ENCODE peak calls at places on chromosomes 16 and 17, in six cellular contexts. P is neuronal stem cell, C is IMR-90, H is H1, S is trophoblast cell, U is H9. L is an unnamed sample.

GRCh38 chr16:69417537-69418199 is 6.8 kb upstream of the CYB5B start:
- DNase-seq in P (no peak), C (no peak), H (no peak), S (no peak), U (peak; percentile 79), L (peak; percentile 96)

GRCh38 chr17:17161759-17162158 is 44.4 kb downstream of the PLD6 start:
- DNase-seq in P (no peak), C (no peak), H (no peak), S (no peak), U (no peak), L (no peak)

GRCh38 chr16:8677481-8677880 is 3.1 kb downstream of the ABAT start:
- DNase-seq in P (no peak), C (no peak), H (no peak), S (peak; percentile 37), U (no peak), L (no peak)

GRCh38 chr16:25823891-25824290 is 132.1 kb downstream of the HS3ST4 start:
- DNase-seq in P (no peak), C (no peak), H (no peak), S (no peak), U (no peak), L (no peak)

GRCh38 chr17:48791128-48792032 is 25.6 kb downstream of the TTLL6 start:
- DNase-seq in P (peak; percentile 67), C (peak; percentile 79), H (peak; percentile 85), S (peak; percentile 80), U (peak; percentile 93), L (peak; percentile 89)

GRCh38 chr17:41864498-41864836 is 756 bp downstream of the KLHL11 start:
- DNase-seq in P (no peak), C (no peak), H (no peak), S (no peak), U (no peak), L (no peak)

GRCh38 chr17:71461504-71462197 is 659.2 kb upstream of the SOX9 start:
- DNase-seq in P (peak; percentile 38), C (no peak), H (no peak), S (no peak), U (no peak), L (no peak)

GRCh38 chr16:74605746-74606520 is 981 bp downstream of the GLG1 start:
- DNase-seq in P (no peak), C (no peak), H (no peak), S (no peak), U (no peak), L (peak; percentile 45)

GRCh38 chr17:74814453-74814852 is 38.3 kb upstream of the NAT9 start:
- DNase-seq in P (no peak), C (no peak), H (no peak), S (no peak), U (no peak), L (no peak)

GRCh38 chr17:68641276-68642117 is 40.3 kb upstream of the FAM20A start:
- DNase-seq in P (no peak), C (no peak), H (no peak), S (peak; percentile 82), U (no peak), L (no peak)

GRCh38 chr17:53499277-53499676 is 323.4 kb upstream of the KIF2B start:
- DNase-seq in P (no peak), C (no peak), H (no peak), S (no peak), U (no peak), L (peak; percentile 17)

GRCh38 chr16:19127205-19127604 is 13.4 kb downstream of the ITPRIPL2 start:
- DNase-seq in P (no peak), C (no peak), H (no peak), S (no peak), U (no peak), L (no peak)

GRCh38 chr17:59561042-59561441 is 4.4 kb upstream of the DHX40 start:
- DNase-seq in P (no peak), C (peak; percentile 3), H (no peak), S (no peak), U (peak; percentile 56), L (peak; percentile 22)

GRCh38 chr17:55672585-55673501 is 49.8 kb downstream of the TMEM100 start:
- DNase-seq in P (no peak), C (no peak), H (no peak), S (no peak), U (no peak), L (peak; percentile 58)

GRCh38 chr17:27558341-27558740 is 72.6 kb upstream of the LGALS9 start:
- DNase-seq in P (no peak), C (no peak), H (no peak), S (no peak), U (no peak), L (no peak)

GRCh38 chr17:56447166-56447565 is 146.3 kb upstream of the NOG start:
- DNase-seq in P (no peak), C (no peak), H (no peak), S (no peak), U (no peak), L (no peak)

GRCh38 chr17:68346448-68346847 is 55.2 kb downstream of the ARSG start:
- DNase-seq in P (no peak), C (no peak), H (no peak), S (no peak), U (no peak), L (no peak)

GRCh38 chr16:81647527-81647926 is 131.6 kb upstream of the PLCG2 start:
- DNase-seq in P (no peak), C (peak; percentile 84), H (no peak), S (peak; percentile 88), U (peak; percentile 55), L (peak; percentile 81)

GRCh38 chr16:526181-527014 is 1.1 kb upstream of the CAPN15 start:
- DNase-seq in P (no peak), C (peak; percentile 40), H (no peak), S (peak; percentile 86), U (no peak), L (peak; percentile 75)

GRCh38 chr17:36824678-36825091 is 112.6 kb upstream of the LHX1 start:
- DNase-seq in P (no peak), C (no peak), H (no peak), S (no peak), U (no peak), L (no peak)

GRCh38 chr17:48441231-48441711 is 11.3 kb upstream of the SKAP1 start:
- DNase-seq in P (no peak), C (no peak), H (no peak), S (no peak), U (no peak), L (no peak)

GRCh38 chr16:82184213-82184612 is 14.2 kb upstream of the MPHOSPH6 start:
- DNase-seq in P (no peak), C (no peak), H (no peak), S (no peak), U (no peak), L (no peak)

GRCh38 chr16:17194190-17194780 is 276.5 kb downstream of the XYLT1 start:
- DNase-seq in P (peak; percentile 41), C (peak; percentile 16), H (peak; percentile 94), S (peak; percentile 25), U (peak; percentile 81), L (no peak)

GRCh38 chr16:75919664-75920063 is 193.4 kb upstream of the CPHXL start:
- DNase-seq in P (no peak), C (peak; percentile 42), H (no peak), S (no peak), U (no peak), L (no peak)

GRCh38 chr16:11088432-11088794 is 144.0 kb downstream of the CLEC16A start:
- DNase-seq in P (no peak), C (no peak), H (no peak), S (no peak), U (no peak), L (no peak)

GRCh38 chr16:85329059-85329812 is 217.0 kb upstream of the CIBAR2 start:
- DNase-seq in P (peak; percentile 92), C (peak; percentile 41), H (no peak), S (peak; percentile 77), U (peak; percentile 67), L (peak; percentile 82)
- H3K18ac ChIP-seq in P (peak overlapping the region; percentile 71), C (no peak overlapping the region), H (peak overlapping the region; percentile 78), S (peak overlapping the region; percentile 30), U (no peak overlapping the region), L (peak overlapping the region; percentile 95)

DNA sequence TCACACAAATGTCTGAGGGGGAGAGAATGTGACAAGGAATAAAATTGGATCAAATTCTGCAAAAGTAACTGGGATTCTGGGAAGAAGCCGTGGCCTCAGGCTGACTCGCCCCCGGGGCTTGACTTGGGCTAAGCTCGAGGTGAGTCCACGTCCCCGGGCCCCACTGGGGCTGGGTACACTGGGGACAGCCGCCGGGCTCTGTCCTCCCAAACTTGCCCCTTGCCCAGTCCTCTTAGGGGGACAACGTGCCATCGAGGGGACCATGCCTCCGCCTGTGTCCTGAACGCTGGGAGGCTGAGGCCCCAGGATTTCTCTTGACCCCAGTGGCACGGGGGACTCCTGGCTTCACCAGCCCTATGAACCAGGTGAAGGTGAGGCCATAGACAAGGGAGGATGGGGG is 21.1 kb downstream of the DOC2B start:
- DNase-seq in P (no peak), C (no peak), H (no peak), S (no peak), U (no peak), L (no peak)
- H3K14ac ChIP-seq in P (no peak overlapping the region), C (no peak overlapping the region), H (no peak overlapping the region), S (no peak overlapping the region), U (no peak overlapping the region), L (no peak overlapping the region)

GRCh38 chr17:73343739-73344454 is 32.1 kb upstream of the CDC42EP4 start:
- DNase-seq in P (no peak), C (no peak), H (no peak), S (no peak), U (no peak), L (no peak)
- H3K18ac ChIP-seq in P (peak overlapping the region; percentile 99), C (peak overlapping the region; percentile 68), H (peak overlapping the region; percentile 92), S (peak overlapping the region; percentile 9), U (no peak overlapping the region), L (peak overlapping the region; percentile 85)

GRCh38 chr17:50451943-50452626 is 16.6 kb downstream of the CHAD start:
- DNase-seq in P (no peak), C (no peak), H (no peak), S (no peak), U (no peak), L (no peak)

GRCh38 chr17:50444841-50445715 is 19.1 kb downstream of the ACSF2 start:
- DNase-seq in P (no peak), C (no peak), H (no peak), S (peak; percentile 60), U (no peak), L (no peak)

GRCh38 chr17:50445730-50446305 is 19.8 kb downstream of the ACSF2 start:
- DNase-seq in P (no peak), C (no peak), H (no peak), S (no peak), U (no peak), L (no peak)

GRCh38 chr17:50443492-50444051 is 17.6 kb downstream of the ACSF2 start:
- DNase-seq in P (no peak), C (peak; percentile 19), H (no peak), S (no peak), U (no peak), L (no peak)

DNA sequence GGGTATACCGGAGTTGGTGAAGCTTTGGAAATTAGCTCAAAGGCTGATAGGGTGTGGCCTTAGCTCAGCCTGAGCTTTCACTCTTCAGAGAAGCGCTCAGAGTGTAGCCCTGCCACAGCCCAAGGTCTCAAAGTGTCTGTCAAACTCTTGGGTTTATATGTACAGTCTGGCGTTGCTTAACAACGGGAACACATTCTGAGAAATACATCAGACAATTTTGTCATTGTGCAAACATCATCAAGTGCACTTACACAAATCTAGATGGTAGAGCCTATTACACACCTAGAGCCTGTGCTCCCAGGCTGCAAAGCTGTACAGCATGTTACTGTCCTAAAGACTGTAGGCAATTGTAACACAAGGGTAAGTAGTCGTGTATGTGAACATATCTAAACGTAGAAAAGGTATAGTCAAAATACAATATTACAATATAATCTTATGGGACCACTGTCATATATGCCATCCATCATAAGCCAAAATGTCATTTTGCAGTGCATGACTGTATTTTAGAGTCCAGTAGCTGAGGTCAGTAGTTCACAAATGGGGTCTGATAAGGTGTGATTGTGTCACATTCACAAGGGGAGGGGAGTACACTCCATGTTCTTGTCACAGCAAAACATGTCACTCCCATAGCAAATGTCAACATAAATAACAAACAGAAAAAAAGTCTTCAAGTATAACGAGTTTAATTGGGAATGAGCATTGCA is 20.7 kb downstream of the CHAD start:
- DNase-seq in P (no peak), C (no peak), H (no peak), S (no peak), U (no peak), L (no peak)
- H3K14ac ChIP-seq in P (no peak overlapping the region), C (no peak overlapping the region), H (no peak overlapping the region), S (no peak overlapping the region), U (no peak overlapping the region), L (no peak overlapping the region)

L was measured in mesenchymal stem cell.